ENCODE peak calls at places on chromosomes 2 and 18, in seven cellular contexts. X is GM12865, P is kidney epithelial cell, Y is cardiac fibroblast, M is HCT116, S is GM13977, A is progenitor cell of endocrine pancreas. T is an unnamed sample.

GRCh38 chr2:186486651-186487647 is 889 bp downstream of the ZC3H15 start:
- DNase-seq in X (peak), P (no peak), Y (peak), M (no peak), S (no peak), A (no peak), T (no peak)

GRCh38 chr2:230908595-230909191 is 16.3 kb downstream of the GPR55 start:
- DNase-seq in X (peak), P (peak), Y (peak), M (peak), S (no peak), A (no peak), T (no peak)

GRCh38 chr2:13413989-13414388 is 697.3 kb downstream of the TRIB2 start:
- DNase-seq in X (peak), P (no peak), Y (no peak), M (no peak), S (no peak), A (no peak), T (no peak)

GRCh38 chr2:8554296-8554806 is 127.5 kb upstream of the ID2 start:
- DNase-seq in X (no peak), P (no peak), Y (no peak), M (no peak), S (no peak), A (no peak), T (no peak)

GRCh38 chr2:20925265-20925889 is 102.5 kb upstream of the LDAH start:
- DNase-seq in X (no peak), P (no peak), Y (peak), M (no peak), S (no peak), A (peak), T (no peak)

GRCh38 chr2:15634846-15635490 is 43.3 kb downstream of the DDX1 start:
- DNase-seq in X (no peak), P (no peak), Y (peak), M (no peak), S (no peak), A (no peak), T (no peak)

GRCh38 chr18:31102941-31103340 is 720 bp upstream of the DSC2 start:
- DNase-seq in X (no peak), P (no peak), Y (no peak), M (no peak), S (no peak), A (no peak), T (no peak)

GRCh38 chr2:170974304-170974993 is 45.4 kb downstream of the GORASP2 start:
- DNase-seq in X (no peak), P (no peak), Y (peak), M (no peak), S (no peak), A (no peak), T (no peak)

GRCh38 chr2:171080607-171081006 is 80.1 kb downstream of the TLK1 start:
- DNase-seq in X (no peak), P (no peak), Y (no peak), M (no peak), S (no peak), A (no peak), T (no peak)

GRCh38 chr18:13437801-13438506 is 219.4 kb downstream of the LDLRAD4 start:
- DNase-seq in X (no peak), P (no peak), Y (no peak), M (no peak), S (no peak), A (no peak), T (no peak)

GRCh38 chr18:32373505-32373904 is 97.2 kb downstream of the GAREM1 start:
- DNase-seq in X (no peak), P (no peak), Y (no peak), M (no peak), S (no peak), A (no peak), T (no peak)

GRCh38 chr18:76499596-76500340 is 4.7 kb upstream of the ZNF516 start:
- DNase-seq in X (peak), P (no peak), Y (no peak), M (no peak), S (peak), A (no peak), T (no peak)

GRCh38 chr18:35174093-35174731 is 66.6 kb upstream of the ZNF397 start:
- DNase-seq in X (peak), P (no peak), Y (no peak), M (no peak), S (peak), A (no peak), T (no peak)

GRCh38 chr2:170969030-170969429 is 40.0 kb downstream of the GORASP2 start:
- DNase-seq in X (no peak), P (no peak), Y (no peak), M (no peak), S (no peak), A (no peak), T (no peak)

GRCh38 chr2:191824403-191824802 is 22.5 kb downstream of the CAVIN2 start:
- DNase-seq in X (no peak), P (no peak), Y (no peak), M (no peak), S (no peak), A (no peak), T (no peak)

GRCh38 chr2:180980185-180980942 is at the start of gene UBE2E3:
- DNase-seq in X (peak), P (no peak), Y (peak), M (peak), S (peak), A (peak), T (no peak)

GRCh38 chr2:55231546-55232083 is 478 bp downstream of the CLHC1 start:
- DNase-seq in X (peak), P (no peak), Y (peak), M (no peak), S (no peak), A (no peak), T (no peak)

GRCh38 chr2:188292446-188293239 is 969 bp downstream of the GULP1 start:
- DNase-seq in X (no peak), P (peak), Y (peak), M (peak), S (no peak), A (peak), T (peak)

GRCh38 chr2:44778671-44779476 is 162.6 kb upstream of the SIX3 start:
- DNase-seq in X (peak), P (no peak), Y (no peak), M (no peak), S (peak), A (no peak), T (no peak)

GRCh38 chr18:61998957-61999356 is 106.2 kb upstream of the RNF152 start:
- DNase-seq in X (no peak), P (peak), Y (peak), M (no peak), S (no peak), A (no peak), T (no peak)

GRCh38 chr2:124035001-124035400 is 9.9 kb downstream of the CNTNAP5 start:
- DNase-seq in X (no peak), P (no peak), Y (no peak), M (no peak), S (no peak), A (no peak), T (no peak)

GRCh38 chr2:179856205-179856604 is 5.2 kb downstream of the ZNF385B start:
- DNase-seq in X (no peak), P (no peak), Y (no peak), M (no peak), S (no peak), A (no peak), T (no peak)

GRCh38 chr2:19347619-19348562 is 10.5 kb downstream of the OSR1 start:
- DNase-seq in X (peak), P (peak), Y (peak), M (peak), S (peak), A (peak), T (peak)
- TF ChIP-seq CTCF in X (no peak), P (no peak), Y (no peak), M (no peak), S (no peak), A (no peak), T (no peak)

DNA sequence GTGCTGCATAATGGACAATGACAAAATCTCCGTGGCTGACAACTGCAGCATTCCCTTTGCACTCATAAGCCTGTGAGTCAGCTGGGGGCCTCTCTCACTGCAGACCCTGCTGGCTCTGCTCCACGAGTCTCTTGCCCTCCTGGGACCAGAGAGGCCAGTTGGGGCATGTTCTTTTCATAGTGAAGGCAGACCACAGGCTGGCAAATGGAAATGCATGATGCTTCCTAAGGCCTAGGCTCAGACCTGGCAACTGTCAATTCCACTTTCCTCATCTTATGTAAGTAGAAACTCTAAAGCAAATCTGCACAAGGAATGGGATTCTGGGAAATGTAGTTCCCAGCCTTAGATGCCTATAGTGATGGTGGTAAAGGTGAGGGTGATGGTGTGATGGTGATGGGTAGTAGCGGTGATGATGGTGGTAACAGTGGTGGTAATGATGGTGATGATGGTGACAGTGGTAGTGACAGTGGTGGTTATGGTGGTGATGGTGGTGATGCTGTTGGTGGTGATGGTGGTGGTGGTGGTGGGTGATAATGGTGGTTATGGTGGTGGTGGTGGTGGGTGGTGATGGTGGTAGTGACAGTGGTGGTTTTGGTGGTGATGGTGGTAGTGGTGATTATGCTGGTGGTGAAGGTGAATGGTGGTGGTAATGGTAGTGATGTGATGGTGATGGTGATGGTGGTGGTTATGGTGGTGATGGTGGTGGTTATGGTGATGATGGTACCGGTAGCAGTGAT is 185.8 kb upstream of the ARL4C start:
- DNase-seq in X (no peak), P (no peak), Y (no peak), M (no peak), S (no peak), A (no peak), T (no peak)
- TF ChIP-seq CTCF in X (no peak), P (no peak), Y (no peak), M (no peak), S (no peak), A (no peak), T (no peak)

GRCh38 chr18:27778925-27779324 is 398.0 kb downstream of the CDH2 start:
- DNase-seq in X (no peak), P (no peak), Y (no peak), M (no peak), S (no peak), A (no peak), T (no peak)

GRCh38 chr18:27780061-27780740 is 396.7 kb downstream of the CDH2 start:
- DNase-seq in X (no peak), P (no peak), Y (no peak), M (no peak), S (no peak), A (no peak), T (no peak)

DNA sequence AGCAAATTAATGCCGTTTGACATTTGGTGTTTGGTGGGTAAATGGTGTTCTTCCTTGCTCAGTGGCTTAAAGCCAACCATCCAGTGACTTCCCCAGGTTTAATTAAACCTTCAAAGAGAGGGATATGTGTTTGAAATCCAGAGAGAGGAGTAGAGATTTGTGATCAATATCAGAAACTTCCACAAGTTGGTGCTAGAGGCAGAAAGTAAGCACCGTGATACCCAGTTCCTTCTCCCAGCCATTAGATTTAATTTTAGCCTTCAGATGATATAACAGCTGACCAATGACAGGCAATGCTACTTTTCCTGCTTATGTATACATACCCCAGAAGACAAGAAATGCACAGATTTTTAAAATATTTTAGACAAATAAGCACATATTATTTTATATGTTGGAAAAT is 398.5 kb downstream of the CDH2 start:
- DNase-seq in X (no peak), P (no peak), Y (peak), M (no peak), S (no peak), A (no peak), T (no peak)
- TF ChIP-seq CTCF in X (no peak), P (peak), Y (peak), M (peak), S (no peak), A (peak), T (peak)

GRCh38 chr18:77766421-77766820 is 516.8 kb downstream of the GALR1 start:
- DNase-seq in X (no peak), P (no peak), Y (no peak), M (no peak), S (no peak), A (no peak), T (no peak)

GRCh38 chr18:77762632-77763031 is 513.0 kb downstream of the GALR1 start:
- DNase-seq in X (no peak), P (no peak), Y (no peak), M (no peak), S (no peak), A (no peak), T (no peak)

GRCh38 chr18:77763530-77763929 is 513.9 kb downstream of the GALR1 start:
- DNase-seq in X (no peak), P (no peak), Y (no peak), M (no peak), S (no peak), A (no peak), T (no peak)

GRCh38 chr18:77761332-77761731 is 511.7 kb downstream of the GALR1 start:
- DNase-seq in X (no peak), P (no peak), Y (no peak), M (no peak), S (no peak), A (no peak), T (no peak)

GRCh38 chr18:77765468-77765867 is 515.8 kb downstream of the GALR1 start:
- DNase-seq in X (no peak), P (no peak), Y (no peak), M (no peak), S (no peak), A (peak), T (peak)
- TF ChIP-seq CTCF in X (peak), P (peak), Y (no peak), M (no peak), S (peak), A (peak), T (peak)

GRCh38 chr2:169824373-169825333 is at the start of gene METTL5:
- DNase-seq in X (peak), P (peak), Y (peak), M (peak), S (peak), A (peak), T (no peak)

GRCh38 chr2:169822785-169823392 is 1.8 kb downstream of the METTL5 start:
- DNase-seq in X (no peak), P (no peak), Y (no peak), M (no peak), S (no peak), A (no peak), T (no peak)

GRCh38 chr2:169823996-169824372 is 721 bp downstream of the METTL5 start:
- DNase-seq in X (no peak), P (no peak), Y (no peak), M (no peak), S (no peak), A (no peak), T (no peak)

GRCh38 chr2:169828141-169828811 is 1.0 kb downstream of the UBR3 start:
- DNase-seq in X (peak), P (no peak), Y (peak), M (no peak), S (peak), A (no peak), T (no peak)

GRCh38 chr2:169827272-169828140 is at the start of gene UBR3:
- DNase-seq in X (peak), P (peak), Y (peak), M (peak), S (peak), A (peak), T (peak)
- TF ChIP-seq CTCF in X (no peak), P (no peak), Y (no peak), M (no peak), S (no peak), A (no peak), T (no peak)

GRCh38 chr18:11037841-11038240 is 111.5 kb downstream of the PIEZO2 start:
- DNase-seq in X (no peak), P (no peak), Y (no peak), M (no peak), S (no peak), A (no peak), T (peak)

GRCh38 chr18:11043694-11044093 is 105.7 kb downstream of the PIEZO2 start:
- DNase-seq in X (no peak), P (no peak), Y (no peak), M (no peak), S (no peak), A (no peak), T (no peak)

GRCh38 chr18:11042247-11042646 is 107.1 kb downstream of the PIEZO2 start:
- DNase-seq in X (no peak), P (no peak), Y (peak), M (no peak), S (no peak), A (no peak), T (no peak)

GRCh38 chr18:11040359-11040758 is 109.0 kb downstream of the PIEZO2 start:
- DNase-seq in X (no peak), P (no peak), Y (no peak), M (no peak), S (no peak), A (no peak), T (no peak)

GRCh38 chr18:11040823-11041712 is 108.3 kb downstream of the PIEZO2 start:
- DNase-seq in X (peak), P (no peak), Y (peak), M (peak), S (peak), A (peak), T (no peak)
- TF ChIP-seq CTCF in X (peak), P (peak), Y (peak), M (peak), S (peak), A (peak), T (peak)

DNA sequence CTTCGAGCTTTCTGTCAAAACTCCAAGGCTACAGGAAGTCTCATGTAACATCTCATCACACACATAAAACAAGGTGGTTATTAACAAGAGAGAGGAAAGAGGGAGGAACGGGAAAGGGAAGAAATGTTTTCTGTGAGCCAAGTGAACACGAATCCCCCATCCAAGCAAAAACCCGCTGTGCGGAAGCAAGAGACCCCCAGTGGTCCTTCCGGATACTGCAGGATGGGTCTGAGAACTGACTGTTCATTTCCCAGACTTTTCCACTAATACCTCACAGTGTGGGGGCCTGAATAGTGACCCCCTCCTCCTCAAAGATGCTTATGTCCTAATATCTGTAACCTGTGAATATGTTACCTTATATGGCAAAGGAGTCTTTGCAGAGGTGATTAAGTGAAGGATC is 19.0 kb upstream of the DIPK1C start:
- DNase-seq in X (no peak), P (no peak), Y (peak), M (no peak), S (no peak), A (peak), T (no peak)
- TF ChIP-seq CTCF in X (peak), P (peak), Y (peak), M (peak), S (peak), A (peak), T (peak)

GRCh38 chr2:18455256-18455862 is 105.1 kb downstream of the RDH14 start:
- DNase-seq in X (no peak), P (no peak), Y (peak), M (no peak), S (no peak), A (peak), T (no peak)
- TF ChIP-seq CTCF in X (no peak), P (peak), Y (peak), M (peak), S (no peak), A (peak), T (peak)

GRCh38 chr2:38376346-38376682 is 759 bp downstream of the ATL2 start:
- DNase-seq in X (peak), P (no peak), Y (peak), M (peak), S (peak), A (no peak), T (no peak)

GRCh38 chr2:38375711-38376345 is 1.2 kb downstream of the ATL2 start:
- DNase-seq in X (no peak), P (no peak), Y (peak), M (no peak), S (no peak), A (no peak), T (no peak)

GRCh38 chr2:38376683-38377500 is at the start of gene ATL2:
- DNase-seq in X (peak), P (peak), Y (peak), M (peak), S (peak), A (peak), T (peak)

GRCh38 chr2:38377501-38378258 is 607 bp upstream of the ATL2 start:
- DNase-seq in X (no peak), P (no peak), Y (peak), M (no peak), S (no peak), A (no peak), T (no peak)

GRCh38 chr2:38374978-38375377 is 2.1 kb downstream of the ATL2 start:
- DNase-seq in X (no peak), P (no peak), Y (peak), M (no peak), S (no peak), A (no peak), T (no peak)
- TF ChIP-seq CTCF in X (no peak), P (peak), Y (no peak), M (no peak), S (no peak), A (no peak), T (no peak)

DNA sequence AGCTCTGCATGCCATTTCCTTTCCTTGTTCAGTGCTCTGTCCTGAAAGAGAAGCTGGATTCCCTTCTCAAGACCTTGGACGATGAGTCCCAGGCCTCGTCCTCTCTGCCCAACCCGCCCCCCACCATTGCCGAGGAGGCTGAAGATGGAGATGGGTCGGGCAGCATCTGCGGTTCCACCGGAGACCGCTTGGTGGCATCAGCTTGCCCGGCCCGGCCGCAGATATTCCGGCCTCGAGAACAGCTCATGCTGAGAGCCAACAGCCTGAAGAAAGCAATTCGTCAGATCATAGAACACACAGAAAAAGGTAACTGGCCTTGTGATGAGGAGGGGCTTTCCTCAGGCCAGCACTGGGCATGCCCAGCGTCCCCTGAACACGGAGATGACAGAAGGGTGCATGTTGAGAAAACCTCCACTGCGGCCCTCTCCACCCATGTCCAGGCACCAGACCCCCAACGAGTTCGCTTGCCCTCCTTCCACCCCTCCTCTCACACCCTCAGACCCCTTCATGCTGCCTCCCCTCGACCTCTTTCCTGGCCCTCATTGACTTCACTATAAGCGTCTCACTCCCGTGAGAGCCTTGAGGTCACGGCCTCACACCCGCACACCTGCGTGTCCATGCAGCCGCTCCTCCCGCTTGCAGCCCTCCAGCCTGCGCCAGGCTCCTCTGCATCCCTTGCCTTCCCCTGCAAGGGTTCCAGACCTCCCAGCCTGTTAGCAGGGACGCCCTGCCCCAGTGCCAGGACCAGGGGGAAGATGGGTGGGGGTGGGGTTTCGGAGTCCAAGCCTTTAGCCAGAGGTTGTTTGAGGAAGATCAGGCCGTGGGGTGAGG is 95.0 kb downstream of the DGKD start:
- DNase-seq in X (no peak), P (no peak), Y (peak), M (no peak), S (no peak), A (peak), T (no peak)
- TF ChIP-seq CTCF in X (no peak), P (peak), Y (peak), M (no peak), S (no peak), A (peak), T (peak)